ENCODE peak calls at places on chromosomes 12 and 14, in six cellular contexts. X is astrocyte of the spinal cord, T is brain microvascular endothelial cell, B is lower leg skin, V is nephron progenitor cell, P is fibroblast of pulmonary artery. U is an unnamed sample.
A peak's percentile ranks its signal among the peaks of the same experiment; 100 is the strongest.

GRCh38 chr12:26524862-26525465 is 308.0 kb downstream of the ITPR2 start:
- DNase-seq in X (peak; percentile 12), T (peak; percentile 44), B (no peak), V (no peak), P (peak; percentile 57), U (no peak)

GRCh38 chr12:50750366-50750765 is 13.5 kb upstream of the ATF1 start:
- DNase-seq in X (no peak), T (no peak), B (peak; percentile 18), V (no peak), P (no peak), U (no peak)

GRCh38 chr12:27198036-27198435 is 46.0 kb upstream of the STK38L start:
- DNase-seq in X (peak; percentile 88), T (no peak), B (no peak), V (peak; percentile 10), P (peak; percentile 71), U (no peak)

GRCh38 chr12:56720696-56721615 is 4.1 kb downstream of the NACA start:
- DNase-seq in X (no peak), T (no peak), B (peak; percentile 66), V (no peak), P (no peak), U (peak; percentile 56)

GRCh38 chr12:29054790-29055663 is 94.1 kb upstream of the FAR2 start:
- DNase-seq in X (no peak), T (no peak), B (no peak), V (no peak), P (no peak), U (no peak)

GRCh38 chr14:22296722-22297121 is 292.3 kb downstream of the DAD1 start:
- DNase-seq in X (peak; percentile 74), T (peak; percentile 43), B (no peak), V (no peak), P (peak; percentile 74), U (no peak)

GRCh38 chr12:1811281-1811947 is 9.0 kb upstream of the LRTM2 start:
- DNase-seq in X (peak; percentile 32), T (peak; percentile 77), B (no peak), V (no peak), P (peak; percentile 55), U (peak; percentile 77)

GRCh38 chr14:101716956-101717662 is 44.4 kb upstream of the PPP2R5C start:
- DNase-seq in X (no peak), T (no peak), B (peak; percentile 52), V (no peak), P (no peak), U (no peak)

GRCh38 chr14:22112004-22112403 is 438.4 kb upstream of the OR4E1 start:
- DNase-seq in X (no peak), T (no peak), B (no peak), V (peak; percentile 65), P (no peak), U (no peak)

GRCh38 chr12:94643585-94643984 is 6.8 kb downstream of the TMCC3 start:
- DNase-seq in X (no peak), T (no peak), B (no peak), V (no peak), P (no peak), U (peak; percentile 71)

GRCh38 chr14:33323979-33324378 is 385.3 kb downstream of the NPAS3 start:
- DNase-seq in X (no peak), T (no peak), B (no peak), V (no peak), P (no peak), U (no peak)

GRCh38 chr12:59164226-59164625 is 243.9 kb upstream of the LRIG3 start:
- DNase-seq in X (peak; percentile 11), T (peak; percentile 31), B (no peak), V (no peak), P (no peak), U (no peak)

GRCh38 chr14:93648440-93649168 is 139.7 kb downstream of the PRIMA1 start:
- DNase-seq in X (no peak), T (peak; percentile 3), B (no peak), V (peak; percentile 12), P (no peak), U (no peak)

GRCh38 chr12:120574106-120574505 is 7.1 kb downstream of the POP5 start:
- DNase-seq in X (no peak), T (no peak), B (no peak), V (no peak), P (no peak), U (no peak)

GRCh38 chr12:27437839-27438238 is 8.7 kb upstream of the SMCO2 start:
- DNase-seq in X (no peak), T (no peak), B (no peak), V (no peak), P (no peak), U (no peak)

GRCh38 chr12:100927825-100928224 is 133.2 kb downstream of the ANO4 start:
- DNase-seq in X (peak; percentile 68), T (peak; percentile 19), B (no peak), V (no peak), P (peak; percentile 21), U (no peak)

GRCh38 chr12:132322206-132323132 is 6.9 kb downstream of the GALNT9 start:
- DNase-seq in X (peak; percentile 4), T (no peak), B (no peak), V (no peak), P (peak; percentile 44), U (no peak)

GRCh38 chr12:76417116-76417515 is 68.9 kb upstream of the BBS10 start:
- DNase-seq in X (no peak), T (no peak), B (no peak), V (no peak), P (no peak), U (no peak)

GRCh38 chr12:27338473-27338872 is 5.8 kb downstream of the BMAL2 start:
- DNase-seq in X (no peak), T (no peak), B (no peak), V (no peak), P (no peak), U (no peak)

GRCh38 chr14:61211476-61212262 is 69.5 kb downstream of the TMEM30B start:
- DNase-seq in X (no peak), T (no peak), B (no peak), V (no peak), P (no peak), U (no peak)

GRCh38 chr14:104870368-104871144 is 5.5 kb downstream of the CEP170B start:
- DNase-seq in X (no peak), T (no peak), B (no peak), V (peak; percentile 66), P (no peak), U (no peak)

GRCh38 chr14:104147346-104148125 is 9.1 kb downstream of the KIF26A start:
- DNase-seq in X (no peak), T (no peak), B (no peak), V (peak; percentile 25), P (no peak), U (no peak)

GRCh38 chr14:106840258-106840657 is 1313.9 kb downstream of the TMEM121 start:
- DNase-seq in X (no peak), T (no peak), B (no peak), V (no peak), P (no peak), U (no peak)

GRCh38 chr12:49041036-49041880 is 19.3 kb downstream of the KMT2D start:
- DNase-seq in X (no peak), T (no peak), B (no peak), V (no peak), P (no peak), U (no peak)

GRCh38 chr14:98909251-98909944 is 362.6 kb downstream of the BCL11B start:
- DNase-seq in X (peak; percentile 79), T (peak; percentile 47), B (no peak), V (no peak), P (no peak), U (no peak)

GRCh38 chr14:50559990-50560928 is at the start of gene ATL1:
- DNase-seq in X (peak; percentile 72), T (peak; percentile 48), B (peak; percentile 94), V (peak; percentile 78), P (peak; percentile 66), U (peak; percentile 55)

GRCh38 chr14:20690848-20691640 is 2.5 kb downstream of the ANG start:
- DNase-seq in X (peak; percentile 70), T (peak; percentile 73), B (no peak), V (peak; percentile 39), P (peak; percentile 86), U (no peak)

GRCh38 chr12:44246481-44247105 is 410.7 kb downstream of the TMEM117 start:
- DNase-seq in X (peak; percentile 6), T (no peak), B (no peak), V (no peak), P (no peak), U (no peak)

GRCh38 chr12:110920324-110920910 is at the start of gene MYL2:
- DNase-seq in X (no peak), T (no peak), B (no peak), V (no peak), P (no peak), U (no peak)

GRCh38 chr14:64990291-64990690 is 3.6 kb downstream of the FNTB start:
- DNase-seq in X (no peak), T (no peak), B (peak; percentile 72), V (no peak), P (no peak), U (no peak)

GRCh38 chr14:68677476-68677875 is 115.4 kb downstream of the ZFP36L1 start:
- DNase-seq in X (no peak), T (no peak), B (no peak), V (no peak), P (no peak), U (no peak)

GRCh38 chr12:98639526-98639925 is 5.1 kb downstream of the IKBIP start:
- DNase-seq in X (no peak), T (no peak), B (no peak), V (no peak), P (no peak), U (no peak)
- TF ChIP-seq CTCF in X (no peak), T (no peak), B (no peak), V (no peak), P (no peak), U (no peak)

GRCh38 chr14:77125275-77126073 is 16.1 kb downstream of the ZDHHC22 start:
- DNase-seq in X (no peak), T (no peak), B (no peak), V (no peak), P (no peak), U (no peak)

GRCh38 chr14:77126074-77126325 is 15.6 kb downstream of the ZDHHC22 start:
- DNase-seq in X (no peak), T (no peak), B (no peak), V (no peak), P (no peak), U (no peak)

GRCh38 chr14:77126461-77126990 is 15.1 kb downstream of the ZDHHC22 start:
- DNase-seq in X (no peak), T (no peak), B (no peak), V (no peak), P (no peak), U (no peak)

GRCh38 chr14:77123381-77124344 is 17.9 kb downstream of the ZDHHC22 start:
- DNase-seq in X (no peak), T (no peak), B (peak; percentile 91), V (no peak), P (peak; percentile 10), U (no peak)

GRCh38 chr14:77124345-77125274 is 17.0 kb downstream of the ZDHHC22 start:
- DNase-seq in X (peak; percentile 30), T (no peak), B (no peak), V (peak; percentile 65), P (peak; percentile 34), U (no peak)
- TF ChIP-seq CTCF in X (peak; percentile 19), T (no peak), B (no peak), V (no peak), P (no peak), U (peak; percentile 89)

GRCh38 chr12:103632554-103633216 is 45.6 kb downstream of the STAB2 start:
- DNase-seq in X (peak; percentile 16), T (peak; percentile 39), B (peak; percentile 89), V (peak; percentile 80), P (peak; percentile 65), U (peak; percentile 63)
- TF ChIP-seq CTCF in X (peak; percentile 88), T (peak; percentile 98), B (no peak), V (peak; percentile 85), P (peak; percentile 95), U (peak; percentile 91)

GRCh38 chr12:66717049-66717448 is 38.2 kb upstream of the GRIP1 start:
- DNase-seq in X (no peak), T (no peak), B (no peak), V (no peak), P (no peak), U (no peak)
- TF ChIP-seq CTCF in X (no peak), T (no peak), B (no peak), V (no peak), P (no peak), U (no peak)